ENCODE peak calls at places on chromosomes 13 and 19, in nine cellular contexts. X is BE2C, R is tibial artery, S is epithelial cell of proximal tubule, F is cardiac muscle cell, L is K562, E is WERI-Rb-1, B is Calu3, Z is HepG2. K is an unnamed sample.

GRCh38 chr19:10805758-10806247 is 30.2 kb downstream of the TMED1 start:
- DNase-seq in X (no peak), R (no peak), S (no peak), F (no peak), L (no peak), E (peak; percentile 82), B (no peak), Z (no peak), K (no peak)

GRCh38 chr13:109778102-109778542 is 8.3 kb downstream of the IRS2 start:
- DNase-seq in X (no peak), R (no peak), S (no peak), F (no peak), L (peak; percentile 18), E (no peak), B (no peak), Z (no peak), K (no peak)

GRCh38 chr19:18322318-18322758 is 538 bp downstream of the LSM4 start:
- DNase-seq in X (peak; percentile 74), R (no peak), S (no peak), F (peak; percentile 63), L (peak; percentile 87), E (peak; percentile 77), B (peak; percentile 57), Z (peak; percentile 74), K (no peak)

GRCh38 chr19:27742041-27742440 is 1470.9 kb downstream of the UQCRFS1 start:
- DNase-seq in X (no peak), R (no peak), S (no peak), F (no peak), L (no peak), E (no peak), B (no peak), Z (no peak), K (no peak)

GRCh38 chr13:40777166-40777956 is 6.4 kb upstream of the MRPS31 start:
- DNase-seq in X (peak; percentile 58), R (no peak), S (no peak), F (peak; percentile 71), L (peak; percentile 70), E (peak; percentile 14), B (peak; percentile 36), Z (peak; percentile 71), K (no peak)

GRCh38 chr19:28949535-28949934 is 263.4 kb downstream of the UQCRFS1 start:
- DNase-seq in X (no peak), R (no peak), S (no peak), F (no peak), L (peak; percentile 2), E (no peak), B (no peak), Z (no peak), K (no peak)

GRCh38 chr19:54430306-54431254 is 15.3 kb downstream of the TTYH1 start:
- DNase-seq in X (peak; percentile 74), R (no peak), S (no peak), F (peak; percentile 89), L (peak; percentile 63), E (peak; percentile 67), B (peak; percentile 80), Z (no peak), K (peak; percentile 82)

GRCh38 chr19:23343434-23344010 is 51.7 kb downstream of the ZNF91 start:
- DNase-seq in X (no peak), R (no peak), S (no peak), F (no peak), L (no peak), E (no peak), B (no peak), Z (no peak), K (no peak)

GRCh38 chr19:50980203-50980602 is 3.5 kb downstream of the KLK7 start:
- DNase-seq in X (no peak), R (no peak), S (no peak), F (no peak), L (no peak), E (no peak), B (no peak), Z (no peak), K (no peak)

GRCh38 chr13:102555914-102556553 is 40.8 kb upstream of the TPP2 start:
- DNase-seq in X (peak; percentile 37), R (no peak), S (peak; percentile 22), F (peak; percentile 9), L (peak; percentile 32), E (peak; percentile 42), B (no peak), Z (peak; percentile 18), K (no peak)

GRCh38 chr13:36345438-36346221 is 564 bp downstream of the SPART start:
- DNase-seq in X (peak; percentile 20), R (peak; percentile 88), S (no peak), F (peak; percentile 47), L (peak; percentile 80), E (no peak), B (no peak), Z (peak; percentile 35), K (peak; percentile 27)

GRCh38 chr13:26658972-26659371 is 101.5 kb downstream of the WASF3 start:
- DNase-seq in X (no peak), R (no peak), S (no peak), F (no peak), L (no peak), E (no peak), B (no peak), Z (no peak), K (no peak)

GRCh38 chr19:21492932-21493906 is 12.2 kb upstream of the ZNF429 start:
- DNase-seq in X (no peak), R (no peak), S (no peak), F (no peak), L (no peak), E (no peak), B (no peak), Z (no peak), K (no peak)

GRCh38 chr13:84031120-84031519 is 148.8 kb upstream of the SLITRK1 start:
- DNase-seq in X (no peak), R (no peak), S (no peak), F (no peak), L (no peak), E (no peak), B (no peak), Z (no peak), K (no peak)

GRCh38 chr19:11092181-11092538 is 2.9 kb downstream of the LDLR start:
- DNase-seq in X (no peak), R (no peak), S (peak; percentile 56), F (no peak), L (no peak), E (no peak), B (no peak), Z (peak; percentile 92), K (no peak)

GRCh38 chr13:70357031-70357430 is 248.8 kb upstream of the KLHL1 start:
- DNase-seq in X (no peak), R (no peak), S (no peak), F (no peak), L (no peak), E (no peak), B (no peak), Z (no peak), K (no peak)

DNA sequence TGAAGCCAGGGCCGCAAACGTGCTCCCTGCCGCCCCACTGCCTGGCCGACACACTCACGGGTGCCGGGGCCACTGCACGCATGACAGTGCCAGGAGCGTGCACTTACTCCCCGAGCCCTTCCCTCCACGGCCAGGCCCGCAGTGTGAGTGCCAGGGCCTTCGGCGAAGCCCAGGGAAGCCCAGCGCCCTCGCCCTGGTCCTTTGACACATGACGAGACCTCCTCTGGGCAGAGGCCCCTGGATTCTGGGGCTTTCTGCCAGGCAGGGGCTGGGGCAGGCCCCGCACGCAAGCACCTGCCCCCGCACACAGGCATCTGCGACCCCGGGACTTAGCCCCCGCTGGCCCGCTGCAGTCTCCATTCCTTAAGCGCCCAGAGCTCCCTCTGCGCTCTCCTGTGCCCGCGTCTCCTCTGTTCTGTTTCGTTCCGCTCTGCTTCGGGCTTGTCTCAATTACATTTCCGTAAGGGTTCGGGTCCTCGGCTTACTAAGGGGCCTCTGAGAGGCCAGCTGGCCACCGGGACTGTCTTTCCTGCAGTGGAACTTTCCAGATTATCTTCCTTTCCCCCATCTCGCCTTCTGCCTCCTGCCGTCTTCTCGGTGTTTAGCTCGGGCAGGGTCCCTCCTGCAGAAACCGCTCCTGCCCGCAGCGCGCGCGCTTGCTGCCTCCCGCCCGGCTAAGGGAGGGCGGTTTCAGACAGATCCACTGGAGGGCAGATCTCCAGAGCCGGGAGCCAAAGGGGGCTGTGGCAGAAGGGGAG is 98.8 kb downstream of the ING1 start:
- DNase-seq in X (no peak), R (peak; percentile 66), S (no peak), F (no peak), L (no peak), E (no peak), B (no peak), Z (no peak), K (no peak)
- TF ChIP-seq CTCF in X (no peak), R (no peak), S (no peak), F (peak; percentile 24), L (no peak), E (no peak), B (no peak), Z (no peak), K (no peak)

DNA sequence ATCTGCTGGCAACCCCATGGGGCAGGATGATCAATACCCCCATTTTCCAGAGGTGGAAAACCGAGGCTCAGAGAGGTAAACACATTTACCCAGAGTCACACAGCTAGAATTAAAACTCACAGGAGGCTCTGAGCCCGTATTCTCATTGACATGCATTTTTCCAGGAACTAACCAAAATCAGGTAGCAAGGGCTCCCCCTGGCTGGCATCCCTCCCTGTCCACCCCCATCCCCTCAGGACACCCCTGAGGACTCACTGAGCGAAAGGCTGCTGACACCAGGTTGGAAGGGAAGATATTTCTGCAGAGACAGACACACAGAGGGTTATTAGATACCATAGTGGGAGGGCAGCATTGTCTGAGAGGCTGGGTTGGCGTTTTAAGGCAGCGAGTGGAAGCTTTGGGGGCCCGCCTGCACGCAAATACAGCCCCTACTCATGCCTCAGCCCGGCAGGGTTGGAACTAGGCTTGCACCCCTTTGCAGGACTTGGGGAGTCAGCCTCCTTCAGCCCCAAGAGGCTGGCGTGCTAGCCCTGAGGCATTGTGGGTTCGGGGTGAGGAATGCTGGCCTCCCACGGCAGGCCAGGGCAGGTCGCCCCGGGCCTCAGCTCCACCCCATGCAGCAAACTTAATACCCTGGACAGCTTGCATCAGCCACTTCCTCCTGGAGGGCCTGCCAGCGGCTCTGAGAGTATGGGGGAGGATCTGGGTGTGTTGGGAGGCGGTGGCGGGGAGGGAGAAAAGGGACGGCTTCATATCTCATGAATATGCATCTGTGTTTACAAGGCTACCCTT is 3.9 kb downstream of the SLC1A5 start:
- DNase-seq in X (peak; percentile 83), R (peak; percentile 73), S (no peak), F (peak; percentile 40), L (peak; percentile 91), E (peak; percentile 78), B (peak; percentile 94), Z (peak; percentile 80), K (peak; percentile 39)
- TF ChIP-seq CTCF in X (peak; percentile 46), R (no peak), S (peak; percentile 58), F (peak; percentile 38), L (peak; percentile 67), E (no peak), B (peak; percentile 52), Z (peak; percentile 62), K (no peak)

DNA sequence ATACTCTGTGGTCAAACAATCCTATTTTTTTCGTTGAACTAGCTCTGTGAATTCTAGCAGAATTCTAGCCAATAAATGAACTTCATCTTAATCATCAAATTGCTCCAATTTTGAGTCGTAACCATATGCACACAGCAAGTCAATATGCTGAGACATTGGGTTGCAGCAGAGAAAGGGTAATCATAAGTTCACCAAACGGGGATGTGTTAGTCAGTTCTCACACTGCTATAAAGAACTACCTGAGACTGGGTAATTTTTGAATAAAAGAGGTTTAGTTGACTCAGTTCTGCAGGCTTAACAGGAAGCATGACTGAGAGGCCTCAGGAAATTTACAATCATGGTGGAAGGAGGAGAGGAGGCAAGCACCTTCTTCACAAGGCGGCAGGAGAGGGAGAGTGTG is 67.7 kb upstream of the ABCC4 start:
- DNase-seq in X (no peak), R (no peak), S (no peak), F (no peak), L (no peak), E (no peak), B (no peak), Z (no peak), K (no peak)
- TF ChIP-seq CTCF in X (no peak), R (no peak), S (no peak), F (no peak), L (no peak), E (no peak), B (no peak), Z (no peak), K (no peak)

GRCh38 chr19:6481541-6482342 is at the start of gene DENND1C:
- DNase-seq in X (peak; percentile 39), R (no peak), S (no peak), F (peak; percentile 54), L (peak; percentile 71), E (peak; percentile 60), B (peak; percentile 43), Z (peak; percentile 47), K (no peak)
- TF ChIP-seq CTCF in X (peak; percentile 59), R (no peak), S (peak; percentile 74), F (peak; percentile 62), L (peak; percentile 90), E (peak; percentile 66), B (peak; percentile 53), Z (peak; percentile 88), K (peak; percentile 38)